ENCODE peak calls at places on chromosomes 6 and 20, in five cellular contexts. One of them, this sample, is unnamed.

GRCh38 chr6:155115893-155116570 is 120.9 kb downstream of the TIAM2 start:
- DNase-seq in M059J: no peak
- DNase-seq in HFFc6: no peak
- DNase-seq in HT-29: no peak
- DNase-seq in A172: no peak
- DNase-seq in this sample: no peak

GRCh38 chr6:107439418-107439817 is 19.9 kb downstream of the PDSS2 start:
- DNase-seq in M059J: no peak
- DNase-seq in HFFc6: no peak
- DNase-seq in HT-29: no peak
- DNase-seq in A172: no peak
- DNase-seq in this sample: no peak

GRCh38 chr6:72950114-72950860 is 275.0 kb downstream of the KHDC1L start:
- DNase-seq in M059J: peak; percentile 95
- DNase-seq in HFFc6: peak; percentile 89
- DNase-seq in HT-29: no peak
- DNase-seq in A172: peak; percentile 80
- DNase-seq in this sample: no peak

GRCh38 chr20:1901704-1902103 is 6.5 kb downstream of the SIRPA start:
- DNase-seq in M059J: no peak
- DNase-seq in HFFc6: no peak
- DNase-seq in HT-29: no peak
- DNase-seq in A172: no peak
- DNase-seq in this sample: no peak

GRCh38 chr6:5028921-5029320 is 25.1 kb upstream of the RPP40 start:
- DNase-seq in M059J: no peak
- DNase-seq in HFFc6: no peak
- DNase-seq in HT-29: no peak
- DNase-seq in A172: no peak
- DNase-seq in this sample: no peak

GRCh38 chr6:113644861-113645575 is 212.1 kb upstream of the MARCKS start:
- DNase-seq in M059J: peak; percentile 99
- DNase-seq in HFFc6: peak; percentile 97
- DNase-seq in HT-29: peak; percentile 26
- DNase-seq in A172: peak; percentile 85
- DNase-seq in this sample: no peak

GRCh38 chr20:58407201-58407873 is 18.3 kb downstream of the VAPB start:
- DNase-seq in M059J: no peak
- DNase-seq in HFFc6: no peak
- DNase-seq in HT-29: no peak
- DNase-seq in A172: peak; percentile 48
- DNase-seq in this sample: no peak

GRCh38 chr6:15495375-15495901 is 167.4 kb downstream of the DTNBP1 start:
- DNase-seq in M059J: no peak
- DNase-seq in HFFc6: no peak
- DNase-seq in HT-29: no peak
- DNase-seq in A172: no peak
- DNase-seq in this sample: no peak

GRCh38 chr6:52566853-52567279 is 10.0 kb downstream of the TRAM2 start:
- DNase-seq in M059J: peak; percentile 100
- DNase-seq in HFFc6: peak; percentile 100
- DNase-seq in HT-29: no peak
- DNase-seq in A172: peak; percentile 58
- DNase-seq in this sample: no peak

GRCh38 chr20:47276856-47277541 is 79.5 kb downstream of the ZMYND8 start:
- DNase-seq in M059J: peak; percentile 83
- DNase-seq in HFFc6: peak; percentile 81
- DNase-seq in HT-29: no peak
- DNase-seq in A172: peak; percentile 48
- DNase-seq in this sample: peak; percentile 81

GRCh38 chr6:43020847-43021246 is 576 bp upstream of the RRP36 start:
- DNase-seq in M059J: peak; percentile 41
- DNase-seq in HFFc6: no peak
- DNase-seq in HT-29: peak; percentile 10
- DNase-seq in A172: no peak
- DNase-seq in this sample: no peak

GRCh38 chr6:125526007-125526720 is 223.3 kb upstream of the HEY2 start:
- DNase-seq in M059J: no peak
- DNase-seq in HFFc6: no peak
- DNase-seq in HT-29: no peak
- DNase-seq in A172: no peak
- DNase-seq in this sample: no peak

GRCh38 chr6:12748411-12748810 is 31.8 kb downstream of the PHACTR1 start:
- DNase-seq in M059J: no peak
- DNase-seq in HFFc6: no peak
- DNase-seq in HT-29: no peak
- DNase-seq in A172: no peak
- DNase-seq in this sample: no peak

This sample was measured in coronary artery.